ENCODE peak calls at places on chromosomes 7 and 10, in ten cellular contexts. Y is activated CD4-positive, CD25-positive, alpha-beta regulatory T cell; P is H54; J is left ventricle myocardium inferior; L is activated T-cell treated with anti-CD3 and anti-CD28 coated beads, Interleukin-2, amount 50 U/mL, for 72 hours; F is A549; H is HCEC 1CT; T is CD4-positive, alpha-beta T cell; I is NCI-H1417 treated with DMSO at 0.1 percent for 48 hours; R is SJSA1. O is an unnamed sample.

GRCh38 chr10:35451103-35452016 is 115.1 kb downstream of the CCNY start:
- DNase-seq in Y (no peak), P (no peak), J (peak; percentile 56), L (no peak), F (no peak), H (no peak), T (no peak), I (no peak), R (no peak), O (no peak)

GRCh38 chr10:83164134-83164533 is 975.2 kb upstream of the GHITM start:
- DNase-seq in Y (no peak), P (no peak), J (no peak), L (no peak), F (no peak), H (no peak), T (no peak), I (no peak), R (no peak), O (no peak)

GRCh38 chr10:1102392-1102791 is 46.2 kb downstream of the WDR37 start:
- DNase-seq in Y (no peak), P (no peak), J (no peak), L (no peak), F (no peak), H (no peak), T (no peak), I (no peak), R (no peak), O (no peak)

GRCh38 chr7:3956949-3957348 is 655.9 kb downstream of the SDK1 start:
- DNase-seq in Y (no peak), P (no peak), J (no peak), L (no peak), F (no peak), H (no peak), T (no peak), I (no peak), R (no peak), O (no peak)

GRCh38 chr7:44647981-44648714 is 41.7 kb downstream of the OGDH start:
- DNase-seq in Y (no peak), P (no peak), J (no peak), L (no peak), F (no peak), H (no peak), T (no peak), I (no peak), R (no peak), O (no peak)

GRCh38 chr7:32074787-32075570 is 4.8 kb upstream of the PDE1C start:
- DNase-seq in Y (no peak), P (no peak), J (no peak), L (no peak), F (no peak), H (no peak), T (no peak), I (no peak), R (no peak), O (no peak)

GRCh38 chr10:110833234-110833940 is 38.3 kb upstream of the PDCD4 start:
- DNase-seq in Y (no peak), P (no peak), J (no peak), L (no peak), F (no peak), H (no peak), T (no peak), I (no peak), R (no peak), O (no peak)

GRCh38 chr7:120799813-120800483 is 58.0 kb downstream of the TSPAN12 start:
- DNase-seq in Y (no peak), P (no peak), J (no peak), L (no peak), F (no peak), H (no peak), T (no peak), I (no peak), R (no peak), O (no peak)

GRCh38 chr10:6124666-6125065 is 35.8 kb downstream of the RBM17 start:
- DNase-seq in Y (no peak), P (no peak), J (peak; percentile 48), L (no peak), F (no peak), H (no peak), T (no peak), I (no peak), R (no peak), O (no peak)